ENCODE peak calls at places on chromosomes 1 and 21, in four cellular contexts. One of them, this sample, is unnamed.

GRCh38 chr1:10623391-10624145 is 148.8 kb downstream of the PEX14 start:
- DNase-seq in transverse colon: no peak
- DNase-seq in esophagus muscularis mucosa: no peak
- DNase-seq in prostate gland: no peak
- DNase-seq in this sample: no peak

GRCh38 chr1:208036177-208036808 is 125.4 kb upstream of the CD34 start:
- DNase-seq in esophagus muscularis mucosa: no peak
- DNase-seq in transverse colon: no peak
- DNase-seq in prostate gland: no peak
- DNase-seq in this sample: no peak

GRCh38 chr1:173255214-173255813 is 48.2 kb upstream of the TNFSF4 start:
- DNase-seq in prostate gland: no peak
- DNase-seq in esophagus muscularis mucosa: no peak
- DNase-seq in transverse colon: no peak
- DNase-seq in this sample: peak; percentile 32

GRCh38 chr1:210291088-210291487 is 37.6 kb upstream of the HHAT start:
- DNase-seq in esophagus muscularis mucosa: no peak
- DNase-seq in transverse colon: no peak
- DNase-seq in prostate gland: no peak
- DNase-seq in this sample: no peak

GRCh38 chr1:92879316-92879968 is 47.6 kb downstream of the RPL5 start:
- DNase-seq in prostate gland: no peak
- DNase-seq in esophagus muscularis mucosa: no peak
- DNase-seq in transverse colon: no peak
- DNase-seq in this sample: no peak

GRCh38 chr1:187096689-187097088 is 267.9 kb downstream of the PLA2G4A start:
- DNase-seq in esophagus muscularis mucosa: no peak
- DNase-seq in transverse colon: no peak
- DNase-seq in prostate gland: no peak
- DNase-seq in this sample: no peak

GRCh38 chr21:46191257-46191685 is 7.0 kb upstream of the SPATC1L start:
- DNase-seq in transverse colon: no peak
- DNase-seq in esophagus muscularis mucosa: no peak
- DNase-seq in prostate gland: no peak
- DNase-seq in this sample: no peak

GRCh38 chr21:45583831-45584509 is 41.7 kb upstream of the SLC19A1 start:
- DNase-seq in esophagus muscularis mucosa: no peak
- DNase-seq in prostate gland: no peak
- DNase-seq in transverse colon: peak; percentile 1
- DNase-seq in this sample: no peak

GRCh38 chr1:212712451-212713303 is 13.0 kb upstream of the BATF3 start:
- DNase-seq in esophagus muscularis mucosa: peak; percentile 21
- DNase-seq in prostate gland: no peak
- DNase-seq in transverse colon: no peak
- DNase-seq in this sample: peak; percentile 30

GRCh38 chr1:68819190-68819829 is 322.4 kb upstream of the DEPDC1 start:
- DNase-seq in prostate gland: no peak
- DNase-seq in transverse colon: no peak
- DNase-seq in esophagus muscularis mucosa: no peak
- DNase-seq in this sample: no peak

GRCh38 chr1:147892731-147893214 is 9.8 kb upstream of the GJA8 start:
- DNase-seq in esophagus muscularis mucosa: peak; percentile 39
- DNase-seq in transverse colon: no peak
- DNase-seq in prostate gland: peak; percentile 16
- DNase-seq in this sample: no peak

GRCh38 chr21:34670220-34670961 is 1.6 kb downstream of the CLIC6 start:
- DNase-seq in transverse colon: peak; percentile 29
- DNase-seq in prostate gland: no peak
- DNase-seq in esophagus muscularis mucosa: no peak
- DNase-seq in this sample: no peak

GRCh38 chr21:35540950-35541632 is 492.0 kb upstream of the RUNX1 start:
- DNase-seq in esophagus muscularis mucosa: no peak
- DNase-seq in prostate gland: no peak
- DNase-seq in transverse colon: no peak
- DNase-seq in this sample: no peak

GRCh38 chr1:168089326-168089978 is 47.3 kb downstream of the GPR161 start:
- DNase-seq in transverse colon: peak; percentile 81
- DNase-seq in esophagus muscularis mucosa: peak; percentile 86
- DNase-seq in prostate gland: no peak
- DNase-seq in this sample: no peak

GRCh38 chr1:153174624-153175023 is 23.9 kb upstream of the SPRR2G start:
- DNase-seq in esophagus muscularis mucosa: no peak
- DNase-seq in transverse colon: no peak
- DNase-seq in prostate gland: no peak
- DNase-seq in this sample: no peak

GRCh38 chr1:180791806-180792205 is 120.9 kb upstream of the KIAA1614 start:
- DNase-seq in transverse colon: no peak
- DNase-seq in prostate gland: no peak
- DNase-seq in esophagus muscularis mucosa: no peak
- DNase-seq in this sample: no peak

GRCh38 chr1:224641030-224641429 is 24.9 kb downstream of the CNIH3 start:
- DNase-seq in transverse colon: peak; percentile 28
- DNase-seq in prostate gland: no peak
- DNase-seq in esophagus muscularis mucosa: no peak
- DNase-seq in this sample: no peak

GRCh38 chr1:197989058-197989457 is 71.9 kb downstream of the LHX9 start:
- DNase-seq in esophagus muscularis mucosa: no peak
- DNase-seq in transverse colon: no peak
- DNase-seq in prostate gland: no peak
- DNase-seq in this sample: no peak

GRCh38 chr1:5997316-5997715 is 5.1 kb upstream of the NPHP4 start:
- DNase-seq in esophagus muscularis mucosa: no peak
- DNase-seq in prostate gland: no peak
- DNase-seq in transverse colon: no peak
- DNase-seq in this sample: no peak

GRCh38 chr1:187129132-187129531 is 300.4 kb downstream of the PLA2G4A start:
- DNase-seq in esophagus muscularis mucosa: no peak
- DNase-seq in transverse colon: no peak
- DNase-seq in prostate gland: no peak
- DNase-seq in this sample: no peak

GRCh38 chr1:118335372-118335771 is 150.3 kb upstream of the SPAG17 start:
- DNase-seq in prostate gland: no peak
- DNase-seq in transverse colon: no peak
- DNase-seq in esophagus muscularis mucosa: no peak
- DNase-seq in this sample: peak; percentile 87

GRCh38 chr1:167517535-167518330 is 596 bp downstream of the CD247 start:
- DNase-seq in prostate gland: no peak
- DNase-seq in transverse colon: peak; percentile 22
- DNase-seq in esophagus muscularis mucosa: no peak
- DNase-seq in this sample: no peak

GRCh38 chr1:67429011-67429527 is 1.1 kb downstream of the SERBP1 start:
- DNase-seq in prostate gland: peak; percentile 6
- DNase-seq in esophagus muscularis mucosa: no peak
- DNase-seq in transverse colon: no peak
- DNase-seq in this sample: no peak

GRCh38 chr1:93579891-93580290 is 101.7 kb downstream of the BCAR3 start:
- DNase-seq in esophagus muscularis mucosa: no peak
- DNase-seq in prostate gland: peak; percentile 47
- DNase-seq in transverse colon: peak; percentile 57
- DNase-seq in this sample: no peak

GRCh38 chr1:59223943-59224639 is 72.8 kb upstream of the FGGY start:
- DNase-seq in prostate gland: peak; percentile 15
- DNase-seq in transverse colon: no peak
- DNase-seq in esophagus muscularis mucosa: no peak
- DNase-seq in this sample: no peak

GRCh38 chr1:14606632-14607031 is 8.1 kb downstream of the KAZN start:
- DNase-seq in prostate gland: no peak
- DNase-seq in esophagus muscularis mucosa: no peak
- DNase-seq in transverse colon: no peak
- DNase-seq in this sample: no peak

GRCh38 chr1:215083408-215083961 is 948 bp downstream of the KCNK2 start:
- DNase-seq in esophagus muscularis mucosa: no peak
- DNase-seq in transverse colon: no peak
- DNase-seq in prostate gland: no peak
- DNase-seq in this sample: no peak

GRCh38 chr1:46043491-46044017 is 88.9 kb downstream of the PIK3R3 start:
- DNase-seq in transverse colon: peak; percentile 28
- DNase-seq in prostate gland: no peak
- DNase-seq in esophagus muscularis mucosa: peak; percentile 64
- DNase-seq in this sample: no peak

DNA sequence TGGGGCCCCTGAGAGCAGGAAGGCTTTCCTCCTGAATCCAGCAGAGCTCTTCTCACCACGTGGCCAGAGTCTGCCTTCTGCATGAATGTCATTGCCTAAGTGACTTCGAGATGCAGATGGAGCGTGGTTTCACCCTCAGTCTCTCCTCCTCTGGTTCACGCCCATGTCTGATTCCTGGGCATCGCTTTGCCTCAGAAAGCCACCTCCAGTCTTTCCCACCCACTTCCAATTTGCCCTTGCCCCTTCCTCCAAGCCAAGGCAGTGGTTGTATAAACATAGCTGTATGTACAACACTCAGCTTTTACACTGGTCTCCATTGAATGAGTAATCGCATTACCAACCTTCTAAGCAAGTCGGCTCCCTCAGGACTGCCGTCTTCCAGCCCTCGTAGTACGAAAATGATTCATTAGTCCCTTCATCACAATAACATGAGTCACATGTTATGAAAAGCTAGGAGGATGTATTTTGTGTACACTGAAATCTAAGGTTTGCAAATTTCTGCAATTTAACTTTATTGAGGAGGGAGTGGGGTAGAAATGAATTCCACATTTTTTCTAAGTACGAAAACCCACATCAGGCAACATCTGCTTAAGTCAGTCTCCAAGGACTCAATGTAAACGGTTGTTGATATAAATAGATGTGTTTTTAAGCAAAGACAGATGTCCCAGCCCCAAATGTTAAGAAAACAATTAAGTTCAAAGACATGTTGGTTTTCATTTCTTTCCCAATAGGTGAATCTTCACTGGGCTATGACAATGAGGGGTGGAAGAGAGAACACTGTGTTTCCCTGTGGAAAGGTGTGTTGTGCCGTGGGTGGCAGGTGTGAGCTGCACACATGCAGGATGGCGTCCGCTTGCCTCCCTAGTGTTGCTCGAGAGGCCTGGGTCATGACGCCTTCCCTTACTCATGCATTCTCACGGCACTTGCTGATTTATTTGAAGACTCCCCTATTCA is 32.3 kb upstream of the ETS2 start:
- DNase-seq in transverse colon: no peak
- DNase-seq in esophagus muscularis mucosa: no peak
- DNase-seq in prostate gland: no peak
- DNase-seq in this sample: no peak
- TF ChIP-seq POLR2AphosphoS5 in transverse colon: no peak
- TF ChIP-seq POLR2AphosphoS5 in esophagus muscularis mucosa: peak; percentile 35
- TF ChIP-seq POLR2AphosphoS5 in prostate gland: no peak
- TF ChIP-seq POLR2AphosphoS5 in this sample: no peak

DNA sequence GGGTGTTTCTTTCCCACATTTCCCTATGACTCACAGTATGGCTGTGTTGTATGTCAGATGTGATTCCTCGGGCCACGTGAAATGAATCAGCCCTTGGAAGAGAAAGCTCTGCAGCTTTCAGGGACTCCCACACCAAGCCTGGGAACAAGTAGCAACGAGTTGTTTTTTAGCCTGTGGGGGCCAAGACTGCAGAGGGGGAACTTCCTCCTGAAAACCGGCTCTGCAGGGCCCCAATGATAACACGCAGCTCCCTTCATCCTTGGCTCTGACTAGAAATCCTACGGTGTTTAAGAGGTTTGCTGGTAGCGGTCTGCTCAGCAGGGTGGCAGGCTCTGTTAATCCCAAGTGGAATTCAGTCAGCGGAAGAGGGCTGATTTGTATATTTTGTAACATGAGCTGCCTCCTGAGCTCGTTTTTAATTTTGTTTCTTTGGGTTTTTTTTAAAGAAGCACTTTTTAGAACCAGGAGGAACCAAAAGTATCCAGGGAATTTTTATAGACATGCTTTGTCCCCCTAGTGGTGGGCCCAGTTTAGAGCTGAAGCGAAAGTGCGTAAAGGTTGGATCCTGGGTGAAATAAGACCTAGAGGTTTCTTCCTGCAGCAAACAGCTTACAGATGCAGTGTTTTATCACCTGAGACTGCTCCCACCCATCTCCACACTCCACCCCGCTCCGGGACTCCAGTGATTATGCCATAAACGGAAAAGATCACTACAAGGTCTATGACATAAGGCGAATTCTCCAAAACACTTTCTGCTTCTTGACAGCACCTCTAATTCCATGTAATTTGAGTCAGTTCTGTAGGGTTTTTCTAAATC is 48.8 kb downstream of the LAMC2 start:
- DNase-seq in prostate gland: peak; percentile 83
- DNase-seq in transverse colon: peak; percentile 33
- DNase-seq in esophagus muscularis mucosa: peak; percentile 93
- DNase-seq in this sample: peak; percentile 91
- H3K4me3 ChIP-seq in prostate gland: peak overlapping the region; percentile 14
- H3K4me3 ChIP-seq in transverse colon: no peak overlapping the region
- H3K4me3 ChIP-seq in esophagus muscularis mucosa: peak overlapping the region; percentile 45
- H3K4me3 ChIP-seq in this sample: peak overlapping the region; percentile 73

GRCh38 chr1:201912832-201913231 is 24.1 kb downstream of the SHISA4 start:
- DNase-seq in prostate gland: no peak
- DNase-seq in esophagus muscularis mucosa: no peak
- DNase-seq in transverse colon: peak; percentile 38
- DNase-seq in this sample: no peak
- TF ChIP-seq POLR2AphosphoS5 in prostate gland: no peak
- TF ChIP-seq POLR2AphosphoS5 in esophagus muscularis mucosa: peak; percentile 80
- TF ChIP-seq POLR2AphosphoS5 in transverse colon: no peak
- TF ChIP-seq POLR2AphosphoS5 in this sample: no peak

GRCh38 chr1:158830074-158830677 is 975 bp upstream of the MNDA start:
- DNase-seq in transverse colon: no peak
- DNase-seq in esophagus muscularis mucosa: no peak
- DNase-seq in prostate gland: no peak
- DNase-seq in this sample: no peak
- H3K4me3 ChIP-seq in transverse colon: no peak overlapping the region
- H3K4me3 ChIP-seq in esophagus muscularis mucosa: no peak overlapping the region
- H3K4me3 ChIP-seq in prostate gland: no peak overlapping the region
- H3K4me3 ChIP-seq in this sample: no peak overlapping the region